ENCODE peak calls at places on chromosomes 7 and 10, in seven cellular contexts. L, S, O, M, X, H and Q are unnamed samples.

GRCh38 chr10:31700222-31700621 is 228.4 kb downstream of the ARHGAP12 start:
- DNase-seq in L (no peak), S (peak; percentile 43), O (no peak), M (no peak), X (no peak), H (no peak), Q (no peak)

GRCh38 chr7:88637795-88638194 is 121.7 kb upstream of the ZNF804B start:
- DNase-seq in L (no peak), S (no peak), O (no peak), M (no peak), X (no peak), H (no peak), Q (no peak)

GRCh38 chr10:49624629-49625028 is 10.8 kb downstream of the CHAT start:
- DNase-seq in L (no peak), S (no peak), O (no peak), M (no peak), X (no peak), H (no peak), Q (no peak)

GRCh38 chr10:119401671-119402395 is 140.7 kb downstream of the RGS10 start:
- DNase-seq in L (no peak), S (peak; percentile 99), O (peak; percentile 89), M (no peak), X (no peak), H (no peak), Q (no peak)

GRCh38 chr7:17339952-17340351 is 41.5 kb downstream of the AHR start:
- DNase-seq in L (no peak), S (no peak), O (no peak), M (no peak), X (no peak), H (no peak), Q (no peak)

GRCh38 chr10:84198206-84198915 is 4.0 kb downstream of the CDHR1 start:
- DNase-seq in L (no peak), S (no peak), O (no peak), M (no peak), X (no peak), H (peak; percentile 58), Q (peak; percentile 39)

GRCh38 chr7:158587425-158588084 is at the start of gene PTPRN2:
- DNase-seq in L (peak; percentile 96), S (peak; percentile 46), O (peak; percentile 58), M (no peak), X (peak; percentile 50), H (peak; percentile 77), Q (no peak)

GRCh38 chr7:117470777-117471176 is 9.0 kb upstream of the CFTR start:
- DNase-seq in L (no peak), S (no peak), O (no peak), M (peak; percentile 11), X (peak; percentile 28), H (no peak), Q (no peak)

GRCh38 chr10:97633921-97634320 is 621 bp upstream of the MORN4 start:
- DNase-seq in L (peak; percentile 16), S (peak; percentile 34), O (no peak), M (peak; percentile 28), X (no peak), H (no peak), Q (no peak)

GRCh38 chr7:47427046-47427643 is 154.8 kb downstream of the TNS3 start:
- DNase-seq in L (no peak), S (no peak), O (no peak), M (no peak), X (no peak), H (no peak), Q (no peak)

GRCh38 chr7:43078794-43079193 is 33.7 kb upstream of the HECW1 start:
- DNase-seq in L (no peak), S (no peak), O (no peak), M (no peak), X (no peak), H (no peak), Q (no peak)

GRCh38 chr10:95655571-95656290 is 780 bp downstream of the ALDH18A1 start:
- DNase-seq in L (peak; percentile 47), S (peak; percentile 43), O (peak; percentile 8), M (no peak), X (peak; percentile 34), H (no peak), Q (no peak)

GRCh38 chr10:79162861-79163662 is 94.3 kb downstream of the ZMIZ1 start:
- DNase-seq in L (no peak), S (peak; percentile 57), O (peak; percentile 64), M (no peak), X (no peak), H (no peak), Q (no peak)

GRCh38 chr7:140519007-140519399 is 39.7 kb upstream of the MKRN1 start:
- DNase-seq in L (no peak), S (no peak), O (no peak), M (no peak), X (no peak), H (no peak), Q (no peak)

GRCh38 chr10:30782543-30783461 is 153.2 kb upstream of the LYZL2 start:
- DNase-seq in L (no peak), S (peak; percentile 54), O (no peak), M (peak; percentile 71), X (peak; percentile 83), H (no peak), Q (no peak)

GRCh38 chr7:156180451-156181229 is 368.4 kb upstream of the SHH start:
- DNase-seq in L (no peak), S (no peak), O (no peak), M (no peak), X (no peak), H (no peak), Q (no peak)

GRCh38 chr10:55627526-55628170 is 733.4 kb downstream of the ZWINT start:
- DNase-seq in L (peak; percentile 66), S (no peak), O (no peak), M (no peak), X (no peak), H (no peak), Q (no peak)

GRCh38 chr7:46146454-46147255 is 225.6 kb upstream of the IGFBP3 start:
- DNase-seq in L (no peak), S (peak; percentile 70), O (peak; percentile 24), M (no peak), X (no peak), H (no peak), Q (no peak)

GRCh38 chr7:69622014-69622818 is 23.9 kb downstream of the AUTS2 start:
- DNase-seq in L (no peak), S (no peak), O (no peak), M (no peak), X (no peak), H (no peak), Q (no peak)

GRCh38 chr10:100519321-100520051 is at the start of gene SEC31B:
- DNase-seq in L (peak; percentile 87), S (no peak), O (no peak), M (no peak), X (no peak), H (peak; percentile 82), Q (no peak)

GRCh38 chr7:142391191-142391992 is 133.5 kb upstream of the PRSS58 start:
- DNase-seq in L (peak; percentile 82), S (peak; percentile 8), O (no peak), M (no peak), X (peak; percentile 20), H (no peak), Q (no peak)

GRCh38 chr10:49649294-49649693 is 30.2 kb upstream of the C10orf53 start:
- DNase-seq in L (peak; percentile 28), S (no peak), O (no peak), M (peak; percentile 35), X (peak; percentile 26), H (no peak), Q (no peak)

GRCh38 chr7:149444260-149444659 is 16.6 kb downstream of the ZNF777 start:
- DNase-seq in L (no peak), S (no peak), O (no peak), M (no peak), X (no peak), H (peak; percentile 39), Q (no peak)

GRCh38 chr7:35365523-35365922 is 111.6 kb upstream of the TBX20 start:
- DNase-seq in L (no peak), S (no peak), O (no peak), M (no peak), X (no peak), H (no peak), Q (no peak)

GRCh38 chr10:78896169-78896931 is 172.4 kb upstream of the ZMIZ1 start:
- DNase-seq in L (no peak), S (no peak), O (no peak), M (no peak), X (no peak), H (no peak), Q (no peak)

GRCh38 chr10:60167056-60167455 is 222.6 kb downstream of the ANK3 start:
- DNase-seq in L (no peak), S (no peak), O (no peak), M (no peak), X (no peak), H (no peak), Q (no peak)

GRCh38 chr7:150973571-150974451 is 4.3 kb downstream of the KCNH2 start:
- DNase-seq in L (no peak), S (no peak), O (no peak), M (no peak), X (no peak), H (peak; percentile 85), Q (no peak)

GRCh38 chr7:150977382-150978135 is 562 bp downstream of the KCNH2 start:
- DNase-seq in L (peak; percentile 43), S (no peak), O (no peak), M (no peak), X (no peak), H (no peak), Q (no peak)

GRCh38 chr7:150976529-150977381 is 1.4 kb downstream of the KCNH2 start:
- DNase-seq in L (peak; percentile 50), S (no peak), O (no peak), M (no peak), X (no peak), H (no peak), Q (no peak)

GRCh38 chr7:150974468-150975391 is 3.4 kb downstream of the KCNH2 start:
- DNase-seq in L (peak; percentile 71), S (no peak), O (peak; percentile 71), M (peak; percentile 81), X (peak; percentile 76), H (peak; percentile 92), Q (no peak)

GRCh38 chr7:150975536-150976285 is 2.4 kb downstream of the KCNH2 start:
- DNase-seq in L (no peak), S (no peak), O (no peak), M (no peak), X (no peak), H (no peak), Q (no peak)
- H3K4me3 ChIP-seq in L (peak overlapping the region; percentile 71), S (no peak overlapping the region), O (peak overlapping the region; percentile 83), M (no peak overlapping the region), X (peak overlapping the region; percentile 43), H (peak overlapping the region; percentile 78), Q (peak overlapping the region; percentile 58)

GRCh38 chr10:132906106-132906505 is 36.3 kb downstream of the CFAP46 start:
- DNase-seq in L (no peak), S (no peak), O (no peak), M (no peak), X (no peak), H (peak; percentile 37), Q (no peak)
- TF ChIP-seq CTCF in L (no peak), S (no peak), O (no peak), M (no peak), X (no peak), H (no peak), Q (no peak)

GRCh38 chr10:24451325-24451820 is 242.4 kb downstream of the KIAA1217 start:
- DNase-seq in L (no peak), S (no peak), O (no peak), M (no peak), X (no peak), H (no peak), Q (no peak)
- H3K4me3 ChIP-seq in L (no peak overlapping the region), S (no peak overlapping the region), O (no peak overlapping the region), M (no peak overlapping the region), X (no peak overlapping the region), H (no peak overlapping the region), Q (no peak overlapping the region)

GRCh38 chr10:43605850-43606322 is 352 bp upstream of the ZNF485 start:
- DNase-seq in L (no peak), S (no peak), O (no peak), M (no peak), X (no peak), H (no peak), Q (no peak)
- TF ChIP-seq CTCF in L (no peak), S (no peak), O (no peak), M (no peak), X (no peak), H (no peak), Q (no peak)